ENCODE peak calls at places on chromosomes 6 and 20, in eight cellular contexts. One of them, this sample, is unnamed.

GRCh38 chr6:149053848-149054558 is 263.5 kb upstream of the TAB2 start:
- DNase-seq in GM12865: no peak
- DNase-seq in upper lobe of right lung: no peak
- DNase-seq in CD4-positive, alpha-beta memory T cell: no peak
- DNase-seq in adrenal gland: no peak
- DNase-seq in thoracic aorta: no peak
- DNase-seq in mucosa of descending colon: no peak
- DNase-seq in ovary: no peak
- DNase-seq in this sample: no peak

GRCh38 chr6:148518371-148519156 is 175.9 kb downstream of the SASH1 start:
- DNase-seq in GM12865: no peak
- DNase-seq in upper lobe of right lung: no peak
- DNase-seq in CD4-positive, alpha-beta memory T cell: no peak
- DNase-seq in adrenal gland: no peak
- DNase-seq in thoracic aorta: no peak
- DNase-seq in mucosa of descending colon: no peak
- DNase-seq in ovary: no peak
- DNase-seq in this sample: no peak

GRCh38 chr6:28607990-28608389 is 82.3 kb downstream of the GPX5 start:
- DNase-seq in GM12865: no peak
- DNase-seq in upper lobe of right lung: no peak
- DNase-seq in CD4-positive, alpha-beta memory T cell: no peak
- DNase-seq in adrenal gland: no peak
- DNase-seq in thoracic aorta: no peak
- DNase-seq in mucosa of descending colon: no peak
- DNase-seq in ovary: no peak
- DNase-seq in this sample: no peak

GRCh38 chr20:10438217-10438616 is 3.1 kb downstream of the SLX4IP start:
- DNase-seq in GM12865: no peak
- DNase-seq in upper lobe of right lung: no peak
- DNase-seq in CD4-positive, alpha-beta memory T cell: no peak
- DNase-seq in adrenal gland: no peak
- DNase-seq in thoracic aorta: no peak
- DNase-seq in mucosa of descending colon: no peak
- DNase-seq in ovary: no peak
- DNase-seq in this sample: no peak

GRCh38 chr6:35300848-35301247 is 3.2 kb downstream of the DEF6 start:
- DNase-seq in GM12865: no peak
- DNase-seq in upper lobe of right lung: no peak
- DNase-seq in CD4-positive, alpha-beta memory T cell: peak; percentile 63
- DNase-seq in adrenal gland: no peak
- DNase-seq in thoracic aorta: no peak
- DNase-seq in mucosa of descending colon: no peak
- DNase-seq in ovary: no peak
- DNase-seq in this sample: peak; percentile 42

GRCh38 chr6:22838346-22838745 is 269.0 kb downstream of the HDGFL1 start:
- DNase-seq in GM12865: peak; percentile 13
- DNase-seq in upper lobe of right lung: no peak
- DNase-seq in CD4-positive, alpha-beta memory T cell: no peak
- DNase-seq in adrenal gland: no peak
- DNase-seq in thoracic aorta: no peak
- DNase-seq in mucosa of descending colon: no peak
- DNase-seq in ovary: no peak
- DNase-seq in this sample: no peak

GRCh38 chr20:59646487-59646886 is 42.1 kb downstream of the PHACTR3 start:
- DNase-seq in GM12865: no peak
- DNase-seq in upper lobe of right lung: no peak
- DNase-seq in CD4-positive, alpha-beta memory T cell: no peak
- DNase-seq in adrenal gland: peak; percentile 36
- DNase-seq in thoracic aorta: no peak
- DNase-seq in mucosa of descending colon: no peak
- DNase-seq in ovary: no peak
- DNase-seq in this sample: no peak

GRCh38 chr6:162239330-162239729 is 488.2 kb downstream of the PRKN start:
- DNase-seq in GM12865: no peak
- DNase-seq in upper lobe of right lung: no peak
- DNase-seq in CD4-positive, alpha-beta memory T cell: no peak
- DNase-seq in adrenal gland: no peak
- DNase-seq in thoracic aorta: no peak
- DNase-seq in mucosa of descending colon: no peak
- DNase-seq in ovary: no peak
- DNase-seq in this sample: no peak

GRCh38 chr20:38730989-38731737 is 6.9 kb downstream of the SLC32A1 start:
- DNase-seq in GM12865: peak; percentile 78
- DNase-seq in upper lobe of right lung: peak; percentile 86
- DNase-seq in CD4-positive, alpha-beta memory T cell: peak; percentile 69
- DNase-seq in adrenal gland: peak; percentile 77
- DNase-seq in thoracic aorta: no peak
- DNase-seq in mucosa of descending colon: peak; percentile 79
- DNase-seq in ovary: peak; percentile 38
- DNase-seq in this sample: peak; percentile 49

GRCh38 chr20:48831702-48832422 is 4.1 kb upstream of the PREX1 start:
- DNase-seq in GM12865: no peak
- DNase-seq in upper lobe of right lung: no peak
- DNase-seq in CD4-positive, alpha-beta memory T cell: no peak
- DNase-seq in adrenal gland: peak; percentile 91
- DNase-seq in thoracic aorta: peak; percentile 50
- DNase-seq in mucosa of descending colon: no peak
- DNase-seq in ovary: no peak
- DNase-seq in this sample: no peak

GRCh38 chr6:16130932-16131387 is 2.1 kb downstream of the MYLIP start:
- DNase-seq in GM12865: peak; percentile 91
- DNase-seq in upper lobe of right lung: no peak
- DNase-seq in CD4-positive, alpha-beta memory T cell: peak; percentile 83
- DNase-seq in adrenal gland: peak; percentile 73
- DNase-seq in thoracic aorta: no peak
- DNase-seq in mucosa of descending colon: no peak
- DNase-seq in ovary: no peak
- DNase-seq in this sample: peak; percentile 41

DNA sequence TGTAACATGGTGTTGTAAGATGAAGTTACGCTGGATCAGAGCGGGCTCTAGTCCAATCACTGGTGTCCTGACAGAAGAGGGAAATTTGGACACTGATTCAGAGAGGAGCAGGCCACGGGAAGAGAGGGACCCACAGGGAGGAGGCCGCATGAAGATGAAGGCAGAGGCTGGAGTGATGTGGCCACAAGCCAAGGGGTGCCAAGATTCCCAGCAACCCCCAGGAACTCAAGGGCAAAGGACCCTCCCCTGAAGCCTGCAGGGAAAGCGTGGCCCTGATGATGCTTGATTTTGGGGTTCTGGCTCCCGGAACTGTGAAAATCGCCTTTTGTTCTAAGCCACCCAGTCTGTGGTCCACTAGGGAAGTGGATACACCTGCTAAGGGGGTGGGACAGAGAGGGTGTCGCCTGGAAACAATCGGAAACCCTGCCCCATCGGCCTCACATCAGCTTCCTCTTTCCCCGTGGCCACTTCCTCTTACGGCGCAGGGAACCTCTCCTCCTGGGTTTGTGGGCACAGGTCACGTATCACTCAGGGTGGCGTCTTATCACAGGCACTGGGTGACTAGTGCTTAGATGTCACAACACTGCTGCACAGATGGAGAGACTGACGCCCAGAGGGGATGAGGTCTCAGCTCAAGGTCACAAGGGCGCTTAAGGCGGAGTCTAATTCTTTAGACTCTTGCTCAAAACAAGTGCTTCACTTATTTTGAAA is 58.0 kb downstream of the SULF2 start:
- DNase-seq in GM12865: peak; percentile 83
- DNase-seq in upper lobe of right lung: peak; percentile 81
- DNase-seq in CD4-positive, alpha-beta memory T cell: peak; percentile 90
- DNase-seq in adrenal gland: peak; percentile 67
- DNase-seq in thoracic aorta: no peak
- DNase-seq in mucosa of descending colon: peak; percentile 59
- DNase-seq in ovary: no peak
- DNase-seq in this sample: peak; percentile 32
- H3K4me3 ChIP-seq in GM12865: peak overlapping the region; percentile 17
- H3K4me3 ChIP-seq in upper lobe of right lung: no peak overlapping the region
- H3K4me3 ChIP-seq in CD4-positive, alpha-beta memory T cell: peak overlapping the region; percentile 39
- H3K4me3 ChIP-seq in adrenal gland: no peak overlapping the region
- H3K4me3 ChIP-seq in thoracic aorta: no peak overlapping the region
- H3K4me3 ChIP-seq in mucosa of descending colon: no peak overlapping the region
- H3K4me3 ChIP-seq in ovary: no peak overlapping the region
- H3K4me3 ChIP-seq in this sample: peak overlapping the region; percentile 39

GRCh38 chr20:11919046-11919445 is 1.4 kb downstream of the BTBD3 start:
- DNase-seq in GM12865: no peak
- DNase-seq in upper lobe of right lung: no peak
- DNase-seq in CD4-positive, alpha-beta memory T cell: no peak
- DNase-seq in adrenal gland: peak; percentile 63
- DNase-seq in thoracic aorta: no peak
- DNase-seq in mucosa of descending colon: no peak
- DNase-seq in ovary: no peak
- DNase-seq in this sample: no peak

GRCh38 chr20:11919571-11919970 is 1.9 kb downstream of the BTBD3 start:
- DNase-seq in GM12865: no peak
- DNase-seq in upper lobe of right lung: no peak
- DNase-seq in CD4-positive, alpha-beta memory T cell: no peak
- DNase-seq in adrenal gland: no peak
- DNase-seq in thoracic aorta: no peak
- DNase-seq in mucosa of descending colon: no peak
- DNase-seq in ovary: no peak
- DNase-seq in this sample: no peak

GRCh38 chr20:11920083-11920482 is 2.4 kb downstream of the BTBD3 start:
- DNase-seq in GM12865: no peak
- DNase-seq in upper lobe of right lung: no peak
- DNase-seq in CD4-positive, alpha-beta memory T cell: no peak
- DNase-seq in adrenal gland: no peak
- DNase-seq in thoracic aorta: no peak
- DNase-seq in mucosa of descending colon: no peak
- DNase-seq in ovary: no peak
- DNase-seq in this sample: no peak

GRCh38 chr20:11918280-11918952 is 723 bp downstream of the BTBD3 start:
- DNase-seq in GM12865: no peak
- DNase-seq in upper lobe of right lung: no peak
- DNase-seq in CD4-positive, alpha-beta memory T cell: no peak
- DNase-seq in adrenal gland: no peak
- DNase-seq in thoracic aorta: no peak
- DNase-seq in mucosa of descending colon: no peak
- DNase-seq in ovary: no peak
- DNase-seq in this sample: no peak

DNA sequence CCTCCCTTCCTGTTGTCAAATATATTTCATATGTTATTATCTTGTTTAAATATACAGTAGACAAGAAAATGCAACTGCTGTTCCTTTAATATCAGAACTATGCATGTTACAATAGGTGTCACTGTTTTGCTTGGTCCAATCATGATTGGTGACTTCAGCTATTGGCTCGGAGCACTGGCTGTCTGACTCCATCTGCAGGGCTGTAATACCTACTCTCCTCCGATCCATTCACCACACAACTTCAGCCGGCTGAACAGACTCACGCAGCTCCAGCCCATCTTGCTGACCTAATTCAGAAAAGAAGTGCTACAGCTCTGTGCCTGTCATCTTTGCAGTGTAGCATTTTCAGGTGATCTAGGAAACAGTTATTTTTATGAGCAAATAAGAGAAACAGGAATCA is at the start of gene BTBD3:
- DNase-seq in GM12865: no peak
- DNase-seq in upper lobe of right lung: no peak
- DNase-seq in CD4-positive, alpha-beta memory T cell: no peak
- DNase-seq in adrenal gland: peak; percentile 95
- DNase-seq in thoracic aorta: peak; percentile 18
- DNase-seq in mucosa of descending colon: peak; percentile 47
- DNase-seq in ovary: peak; percentile 36
- DNase-seq in this sample: no peak
- H3K4me3 ChIP-seq in GM12865: no peak within 1 kb of the TSS
- H3K4me3 ChIP-seq in upper lobe of right lung: peak within 1 kb of the TSS; percentile 48
- H3K4me3 ChIP-seq in CD4-positive, alpha-beta memory T cell: no peak within 1 kb of the TSS
- H3K4me3 ChIP-seq in adrenal gland: no peak within 1 kb of the TSS
- H3K4me3 ChIP-seq in thoracic aorta: peak within 1 kb of the TSS; percentile 58
- H3K4me3 ChIP-seq in mucosa of descending colon: no peak within 1 kb of the TSS
- H3K4me3 ChIP-seq in ovary: peak within 1 kb of the TSS; percentile 32
- H3K4me3 ChIP-seq in this sample: no peak within 1 kb of the TSS

GRCh38 chr6:134721095-134721400 is 228.9 kb downstream of the ALDH8A1 start:
- DNase-seq in GM12865: no peak
- DNase-seq in upper lobe of right lung: no peak
- DNase-seq in CD4-positive, alpha-beta memory T cell: no peak
- DNase-seq in adrenal gland: no peak
- DNase-seq in thoracic aorta: no peak
- DNase-seq in mucosa of descending colon: no peak
- DNase-seq in ovary: no peak
- DNase-seq in this sample: no peak
- H3K4me3 ChIP-seq in GM12865: no peak overlapping the region
- H3K4me3 ChIP-seq in upper lobe of right lung: no peak overlapping the region
- H3K4me3 ChIP-seq in CD4-positive, alpha-beta memory T cell: no peak overlapping the region
- H3K4me3 ChIP-seq in adrenal gland: no peak overlapping the region
- H3K4me3 ChIP-seq in thoracic aorta: no peak overlapping the region
- H3K4me3 ChIP-seq in mucosa of descending colon: no peak overlapping the region
- H3K4me3 ChIP-seq in ovary: no peak overlapping the region
- H3K4me3 ChIP-seq in this sample: no peak overlapping the region

GRCh38 chr20:1618954-1619550 is 757 bp downstream of the SIRPB1 start:
- DNase-seq in GM12865: no peak
- DNase-seq in upper lobe of right lung: no peak
- DNase-seq in CD4-positive, alpha-beta memory T cell: no peak
- DNase-seq in adrenal gland: no peak
- DNase-seq in thoracic aorta: no peak
- DNase-seq in mucosa of descending colon: no peak
- DNase-seq in ovary: no peak
- DNase-seq in this sample: no peak
- H3K4me3 ChIP-seq in GM12865: no peak overlapping the region
- H3K4me3 ChIP-seq in upper lobe of right lung: peak overlapping the region; percentile 9
- H3K4me3 ChIP-seq in CD4-positive, alpha-beta memory T cell: no peak overlapping the region
- H3K4me3 ChIP-seq in adrenal gland: no peak overlapping the region
- H3K4me3 ChIP-seq in thoracic aorta: no peak overlapping the region
- H3K4me3 ChIP-seq in mucosa of descending colon: no peak overlapping the region
- H3K4me3 ChIP-seq in ovary: no peak overlapping the region
- H3K4me3 ChIP-seq in this sample: no peak overlapping the region